ENCODE peak calls at places on chromosomes 12 and 14, in eight cellular contexts. Q is OCI-LY7, P is astrocyte, D is iPS DF 6.9, J is stomach, L is body of pancreas, N is psoas muscle, C is ovary. T is an unnamed sample.
A peak's percentile ranks its signal among the peaks of the same experiment; 100 is the strongest.

GRCh38 chr12:13000935-13001724 is 1.1 kb upstream of the HEBP1 start:
- DNase-seq in C (peak; percentile 77), Q (peak; percentile 31), J (peak; percentile 51), N (peak; percentile 58), D (no peak), L (peak; percentile 68), P (peak; percentile 29), T (peak; percentile 43)

GRCh38 chr14:74301594-74302159 is 1.1 kb downstream of the ABCD4 start:
- DNase-seq in P (no peak), N (no peak), J (no peak), L (no peak), C (no peak), D (no peak), Q (no peak), T (no peak)

GRCh38 chr12:131618303-131618658 is 92.6 kb upstream of the SFSWAP start:
- DNase-seq in Q (no peak), J (no peak), D (no peak), C (no peak), N (no peak), P (no peak), L (no peak), T (no peak)

GRCh38 chr14:18688346-18688745 is 87.4 kb downstream of the OR11H12 start:
- DNase-seq in Q (no peak), C (no peak), J (no peak), D (no peak), L (no peak), P (no peak), N (no peak), T (no peak)

GRCh38 chr12:132672678-132673077 is 14.5 kb downstream of the POLE start:
- DNase-seq in C (no peak), D (no peak), N (no peak), J (no peak), P (no peak), Q (no peak), L (no peak), T (no peak)

GRCh38 chr12:83889745-83890144 is 1022.9 kb downstream of the SLC6A15 start:
- DNase-seq in P (no peak), L (no peak), D (no peak), Q (no peak), C (no peak), J (no peak), N (no peak), T (no peak)

GRCh38 chr14:74981833-74982232 is 20.9 kb upstream of the EIF2B2 start:
- DNase-seq in P (no peak), C (no peak), N (no peak), Q (no peak), J (no peak), D (no peak), L (no peak), T (no peak)

GRCh38 chr12:96104566-96104965 is 69.2 kb upstream of the LTA4H start:
- DNase-seq in L (no peak), P (no peak), Q (no peak), D (no peak), J (no peak), N (no peak), C (no peak), T (no peak)

GRCh38 chr12:64609543-64610091 is 678 bp upstream of the RASSF3 start:
- DNase-seq in J (no peak), P (peak; percentile 8), N (no peak), Q (peak; percentile 46), C (no peak), D (no peak), L (no peak), T (no peak)

GRCh38 chr12:29581641-29582040 is 84.2 kb upstream of the OVCH1 start:
- DNase-seq in Q (no peak), L (no peak), D (no peak), N (no peak), P (peak; percentile 92), C (no peak), J (no peak), T (no peak)

GRCh38 chr12:2431810-2432209 is 363.0 kb upstream of the FKBP4 start:
- DNase-seq in L (no peak), C (no peak), P (no peak), J (no peak), Q (no peak), N (no peak), D (no peak), T (no peak)

DNA sequence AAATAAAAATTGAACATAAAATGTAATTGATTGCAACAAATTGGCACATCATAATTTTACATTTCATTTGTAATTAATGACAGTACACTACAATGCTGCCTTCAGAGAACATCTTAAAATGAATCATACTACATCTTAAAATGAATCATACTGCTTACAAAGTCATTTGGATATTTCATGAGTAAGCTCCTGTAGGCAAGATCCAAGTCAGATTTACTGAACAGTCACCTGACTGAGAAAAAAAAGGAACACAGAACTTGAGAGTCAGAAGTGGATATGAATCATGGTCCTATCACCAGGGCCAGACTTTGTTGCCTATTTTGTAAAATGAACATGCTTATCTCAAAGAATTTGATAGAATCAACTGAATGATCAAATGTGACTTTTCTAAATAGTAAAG is 32.7 kb upstream of the FBLN5 start:
- DNase-seq in Q (no peak), L (no peak), J (no peak), P (peak; percentile 96), D (no peak), N (no peak), C (no peak), T (no peak)
- H3K36me3 ChIP-seq in Q (peaks cover 55% of the 10 kb centered on the region), L (peaks cover 1% of the 10 kb centered on the region), J (peaks cover 50% of the 10 kb centered on the region), P (peaks cover 6% of the 10 kb centered on the region), D (no peaks in the 10 kb centered on the region), N (no peaks in the 10 kb centered on the region), C (no peaks in the 10 kb centered on the region), T (peaks cover 1% of the 10 kb centered on the region)

GRCh38 chr12:122873540-122873939 is 22.4 kb downstream of the VPS37B start:
- DNase-seq in J (peak; percentile 22), N (no peak), D (no peak), Q (no peak), C (no peak), L (no peak), P (no peak), T (no peak)

GRCh38 chr12:122870867-122871664 is 24.9 kb downstream of the VPS37B start:
- DNase-seq in Q (no peak), L (peak; percentile 69), P (peak; percentile 52), N (no peak), D (no peak), C (no peak), J (peak; percentile 73), T (no peak)

GRCh38 chr12:122870163-122870842 is 25.6 kb downstream of the VPS37B start:
- DNase-seq in N (no peak), L (no peak), P (no peak), C (no peak), D (no peak), Q (no peak), J (peak; percentile 23), T (no peak)

GRCh38 chr12:122872815-122873361 is 23.0 kb downstream of the VPS37B start:
- DNase-seq in L (peak; percentile 57), C (no peak), P (no peak), J (peak; percentile 43), N (no peak), Q (no peak), D (no peak), T (no peak)

DNA sequence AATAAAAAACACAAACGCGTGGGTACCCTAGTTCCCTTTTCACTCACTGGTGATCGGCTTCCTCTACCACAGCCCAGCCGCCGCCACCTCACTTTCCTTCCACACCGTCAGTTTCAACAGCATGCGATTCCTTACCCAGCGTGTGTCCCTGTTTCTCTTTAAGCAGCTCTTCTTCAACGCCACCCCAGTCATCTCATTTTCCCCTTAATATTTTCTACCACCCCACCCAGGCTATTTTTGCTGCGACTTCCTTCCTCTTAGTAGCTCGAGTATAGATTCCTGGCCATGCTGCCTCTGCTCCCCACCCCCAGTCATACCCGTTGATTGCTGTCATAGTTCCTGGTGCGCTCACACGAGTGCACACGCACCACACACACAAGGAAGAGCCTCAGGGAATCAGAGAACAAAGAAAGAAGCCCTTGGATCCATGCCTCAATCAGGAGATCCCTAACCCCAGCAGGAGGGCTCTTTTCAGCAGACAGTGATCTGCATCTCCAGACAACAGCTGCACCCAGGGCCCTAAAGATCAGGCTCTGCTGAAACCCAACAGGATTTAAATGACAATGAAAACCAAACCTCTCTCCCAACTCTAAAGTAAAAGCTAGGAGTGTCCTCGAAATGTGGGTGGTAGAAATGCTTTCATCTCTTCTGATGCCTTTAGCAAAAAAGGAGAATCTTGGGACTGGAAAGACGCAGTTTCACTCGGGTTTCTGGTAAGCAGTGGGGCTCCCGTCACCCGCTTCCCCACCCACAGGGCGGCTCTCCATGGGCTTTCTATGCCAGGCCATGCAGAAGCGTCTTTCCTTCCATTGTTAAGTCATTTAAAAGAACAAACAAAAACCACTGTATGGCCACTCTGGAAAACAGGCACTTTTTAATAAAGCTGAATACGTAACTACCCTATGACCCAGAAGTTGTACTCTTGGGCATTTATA is 23.8 kb downstream of the VPS37B start:
- DNase-seq in C (no peak), Q (peak; percentile 75), D (peak; percentile 100), N (no peak), J (peak; percentile 70), L (peak; percentile 61), P (peak; percentile 79), T (no peak)
- H3K4me1 ChIP-seq in C (peaks cover 11% of the 10 kb centered on the region), Q (peaks cover 62% of the 10 kb centered on the region), D (peaks cover 3% of the 10 kb centered on the region), N (peaks cover 65% of the 10 kb centered on the region), J (peaks cover 99% of the 10 kb centered on the region), L (peaks cover 94% of the 10 kb centered on the region), P (peaks cover 37% of the 10 kb centered on the region), T (peaks cover 37% of the 10 kb centered on the region)

GRCh38 chr14:41799817-41800216 is 193.1 kb downstream of the LRFN5 start:
- DNase-seq in C (no peak), Q (no peak), N (no peak), D (no peak), P (no peak), J (no peak), L (no peak), T (no peak)
- H3K27ac ChIP-seq in C (no peak overlapping the region), Q (no peak overlapping the region), N (no peak overlapping the region), D (no peak overlapping the region), P (no peak overlapping the region), J (no peak overlapping the region), L (no peak overlapping the region), T (no peak overlapping the region)

DNA sequence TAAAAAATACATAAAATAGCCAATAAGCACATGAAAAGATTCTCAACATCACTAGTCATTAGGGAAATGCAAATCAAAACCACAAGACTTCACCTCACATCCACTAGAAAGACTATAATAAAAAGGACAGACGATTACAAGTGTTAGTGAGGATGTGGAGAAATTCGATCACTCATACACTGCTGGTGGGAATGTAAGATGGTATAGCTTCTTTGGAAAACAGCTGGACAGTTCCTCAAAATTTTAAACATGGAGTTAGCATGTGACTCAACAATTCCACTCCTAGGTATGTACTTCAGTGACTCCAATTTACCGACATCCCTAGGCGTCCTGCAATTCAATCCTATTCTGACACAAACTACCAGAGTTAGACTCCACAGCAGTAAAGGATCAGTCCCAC is 13.7 kb downstream of the TRIM9 start:
- DNase-seq in L (no peak), P (peak; percentile 49), D (no peak), N (no peak), Q (no peak), J (no peak), C (no peak), T (no peak)
- H3K36me3 ChIP-seq in L (no peaks in the 10 kb centered on the region), P (no peaks in the 10 kb centered on the region), D (no peaks in the 10 kb centered on the region), N (no peaks in the 10 kb centered on the region), Q (no peaks in the 10 kb centered on the region), J (no peaks in the 10 kb centered on the region), C (no peaks in the 10 kb centered on the region), T (no peaks in the 10 kb centered on the region)

GRCh38 chr14:104698688-104699425 is 9.4 kb downstream of the INF2 start:
- DNase-seq in C (peak; percentile 83), Q (no peak), J (no peak), D (no peak), L (no peak), P (no peak), N (peak; percentile 61), T (no peak)
- H3K4me1 ChIP-seq in C (peaks cover 5% of the 10 kb centered on the region), Q (no peaks in the 10 kb centered on the region), J (peaks cover 68% of the 10 kb centered on the region), D (peaks cover 14% of the 10 kb centered on the region), L (no peaks in the 10 kb centered on the region), P (peaks cover 36% of the 10 kb centered on the region), N (peaks cover 21% of the 10 kb centered on the region), T (peaks cover 45% of the 10 kb centered on the region)

GRCh38 chr14:104137297-104138097 is 890 bp upstream of the KIF26A start:
- DNase-seq in P (no peak), D (no peak), Q (peak; percentile 43), N (peak; percentile 69), J (peak; percentile 70), L (peak; percentile 73), C (peak; percentile 80), T (no peak)
- H3K27ac ChIP-seq in P (no peak overlapping the region), D (no peak overlapping the region), Q (no peak overlapping the region), N (peak overlapping the region; percentile 36), J (no peak overlapping the region), L (no peak overlapping the region), C (no peak overlapping the region), T (no peak overlapping the region)